ENCODE peak calls at places on chromosomes 11 and 22, in eight cellular contexts. R is hepatocyte; T is effector memory CD4-positive, alpha-beta T cell; X is PC-9; E is neural progenitor cell; U is SJSA1; F is uterus; V is upper lobe of right lung. O is an unnamed sample.
A peak's percentile ranks its signal among the peaks of the same experiment; 100 is the strongest.

GRCh38 chr11:79229047-79229446 is 211.8 kb downstream of the TENM4 start:
- DNase-seq in R (no peak), U (no peak), X (no peak), E (no peak), T (no peak), V (no peak), F (no peak), O (no peak)

GRCh38 chr11:68448604-68449011 is 11.9 kb upstream of the PPP6R3 start:
- DNase-seq in R (no peak), T (no peak), X (no peak), V (no peak), U (no peak), F (no peak), E (no peak), O (no peak)

GRCh38 chr11:123586568-123586967 is 67.9 kb downstream of the SCN3B start:
- DNase-seq in R (no peak), V (no peak), U (no peak), E (no peak), T (no peak), X (no peak), F (no peak), O (no peak)

GRCh38 chr11:110366234-110366633 is 63.5 kb upstream of the FDX1 start:
- DNase-seq in E (no peak), T (no peak), X (peak; percentile 74), F (no peak), U (peak; percentile 67), R (peak; percentile 43), V (peak; percentile 88), O (no peak)

GRCh38 chr22:20602589-20603164 is 95.3 kb downstream of the MED15 start:
- DNase-seq in E (no peak), F (no peak), U (no peak), R (no peak), V (no peak), X (no peak), T (no peak), O (no peak)

GRCh38 chr22:23657712-23658111 is 25.6 kb upstream of the DRICH1 start:
- DNase-seq in F (no peak), R (no peak), X (no peak), T (no peak), U (no peak), V (peak; percentile 1), E (no peak), O (no peak)

GRCh38 chr22:40345801-40346177 is 511 bp upstream of the ADSL start:
- DNase-seq in E (peak; percentile 53), T (peak; percentile 44), X (peak; percentile 31), F (no peak), R (peak; percentile 62), V (peak; percentile 72), U (no peak), O (peak; percentile 54)

GRCh38 chr11:7759010-7759409 is 37.7 kb downstream of the OR5P2 start:
- DNase-seq in U (no peak), R (no peak), F (no peak), T (no peak), V (no peak), E (no peak), X (no peak), O (no peak)

GRCh38 chr22:32535531-32536190 is 61.0 kb downstream of the FBXO7 start:
- DNase-seq in E (no peak), F (no peak), U (no peak), V (no peak), X (no peak), R (no peak), T (no peak), O (no peak)

GRCh38 chr22:41302016-41302767 is 867 bp downstream of the ZC3H7B start:
- DNase-seq in F (peak; percentile 26), V (peak; percentile 66), T (no peak), U (no peak), E (peak; percentile 73), R (peak; percentile 65), X (no peak), O (peak; percentile 36)

GRCh38 chr22:45105281-45105700 is 58.4 kb upstream of the NUP50 start:
- DNase-seq in T (no peak), X (peak; percentile 54), E (no peak), R (peak; percentile 65), U (peak; percentile 39), F (no peak), V (no peak), O (peak; percentile 79)

GRCh38 chr11:9601041-9601875 is 27.8 kb downstream of the WEE1 start:
- DNase-seq in V (no peak), T (peak; percentile 33), F (no peak), R (no peak), U (no peak), X (peak; percentile 53), E (no peak), O (no peak)

GRCh38 chr22:36577019-36577418 is 48.1 kb upstream of the EIF3D start:
- DNase-seq in F (no peak), R (no peak), T (no peak), U (peak; percentile 89), E (no peak), V (no peak), X (peak; percentile 66), O (peak; percentile 74)

GRCh38 chr11:12547953-12548650 is 126.1 kb upstream of the TEAD1 start:
- DNase-seq in F (no peak), R (peak; percentile 33), T (no peak), X (no peak), E (no peak), U (no peak), V (no peak), O (no peak)

GRCh38 chr11:19398273-19398672 is 157.5 kb upstream of the E2F8 start:
- DNase-seq in U (no peak), F (no peak), R (no peak), V (no peak), T (no peak), E (no peak), X (no peak), O (no peak)

GRCh38 chr11:10405858-10406592 is 49.0 kb upstream of the AMPD3 start:
- DNase-seq in F (peak; percentile 62), E (peak; percentile 88), X (peak; percentile 37), U (peak; percentile 64), T (peak; percentile 29), R (peak; percentile 91), V (no peak), O (peak; percentile 85)

GRCh38 chr11:2804189-2804588 is 81.4 kb downstream of the CDKN1C start:
- DNase-seq in V (peak; percentile 55), R (no peak), F (peak; percentile 7), X (no peak), T (no peak), E (no peak), U (no peak), O (no peak)

GRCh38 chr22:42273855-42274451 is 3.5 kb upstream of the TCF20 start:
- DNase-seq in T (no peak), E (peak; percentile 87), R (no peak), V (no peak), X (no peak), F (no peak), U (no peak), O (no peak)

GRCh38 chr11:1754376-1755150 is 4.2 kb upstream of the IFITM10 start:
- DNase-seq in X (no peak), V (peak; percentile 53), U (no peak), T (no peak), R (no peak), E (no peak), F (no peak), O (no peak)

GRCh38 chr11:1753426-1754305 is 3.3 kb upstream of the IFITM10 start:
- DNase-seq in U (no peak), F (no peak), R (no peak), T (no peak), V (peak; percentile 55), X (no peak), E (no peak), O (no peak)

GRCh38 chr11:1756024-1756561 is 5.7 kb upstream of the IFITM10 start:
- DNase-seq in X (no peak), E (no peak), T (no peak), U (no peak), R (no peak), V (peak; percentile 67), F (no peak), O (no peak)

GRCh38 chr11:1756791-1757771 is 6.6 kb downstream of the CTSD start:
- DNase-seq in X (no peak), R (no peak), F (no peak), U (no peak), T (no peak), E (no peak), V (peak; percentile 67), O (no peak)

DNA sequence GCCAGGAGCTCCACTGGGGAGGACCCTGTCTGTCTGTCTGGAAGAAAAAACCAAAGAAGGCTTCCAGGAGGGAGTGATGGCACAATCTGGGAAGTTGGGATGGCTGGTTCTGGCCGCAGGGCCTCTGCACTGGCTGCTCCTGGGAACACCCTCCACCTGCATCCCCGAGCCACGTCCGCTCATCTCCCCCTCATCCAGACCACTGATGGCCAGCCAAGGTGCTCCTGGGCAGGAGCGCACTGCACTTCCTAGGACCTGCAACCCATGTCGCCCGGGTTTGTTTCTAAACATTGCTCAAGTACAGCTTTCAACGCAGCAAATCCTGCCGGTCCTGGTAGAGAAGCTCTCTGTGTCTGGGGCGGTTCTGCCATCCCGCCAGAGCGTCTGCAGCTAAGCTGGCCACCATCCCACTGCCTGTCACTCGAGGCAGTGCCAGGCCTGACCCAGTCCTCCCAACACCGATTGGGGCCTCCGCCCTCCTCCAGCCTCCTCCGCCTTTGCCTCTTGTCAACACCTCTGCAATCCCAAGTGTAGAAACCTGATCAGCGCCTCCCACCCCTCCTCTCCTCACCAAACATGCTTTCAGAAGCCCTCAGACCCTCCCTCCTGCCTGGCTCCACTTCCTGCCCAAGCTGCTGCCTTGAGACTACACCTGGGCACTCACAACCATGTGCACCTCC is 5.1 kb upstream of the IFITM10 start:
- DNase-seq in X (no peak), T (no peak), E (no peak), R (no peak), F (no peak), U (no peak), V (peak; percentile 76), O (no peak)
- H3K27me3 ChIP-seq in X (no peaks in the 10 kb centered on the region), T (peaks cover 3% of the 10 kb centered on the region), E (peaks cover 2% of the 10 kb centered on the region), R (no peaks in the 10 kb centered on the region), F (no peaks in the 10 kb centered on the region), U (no peaks in the 10 kb centered on the region), V (no peaks in the 10 kb centered on the region), O (no peaks in the 10 kb centered on the region)

GRCh38 chr11:17721242-17721999 is 2.0 kb downstream of the MYOD1 start:
- DNase-seq in T (no peak), X (no peak), F (no peak), U (no peak), V (no peak), E (peak; percentile 57), R (no peak), O (no peak)
- H3K4me3 ChIP-seq in T (no peak overlapping the region), X (no peak overlapping the region), F (no peak overlapping the region), U (no peak overlapping the region), V (no peak overlapping the region), E (peak overlapping the region; percentile 42), R (no peak overlapping the region), O (no peak overlapping the region)

GRCh38 chr22:46871826-46872225 is 109.4 kb downstream of the TBC1D22A start:
- DNase-seq in R (no peak), X (no peak), T (no peak), E (no peak), U (no peak), F (no peak), V (no peak), O (no peak)
- H3K9me3 ChIP-seq in R (no peaks in the 10 kb centered on the region), X (no peaks in the 10 kb centered on the region), T (no peaks in the 10 kb centered on the region), E (peaks cover 10% of the 10 kb centered on the region), U (no peaks in the 10 kb centered on the region), F (no peaks in the 10 kb centered on the region), V (peaks cover 9% of the 10 kb centered on the region), O (peaks cover 30% of the 10 kb centered on the region)

DNA sequence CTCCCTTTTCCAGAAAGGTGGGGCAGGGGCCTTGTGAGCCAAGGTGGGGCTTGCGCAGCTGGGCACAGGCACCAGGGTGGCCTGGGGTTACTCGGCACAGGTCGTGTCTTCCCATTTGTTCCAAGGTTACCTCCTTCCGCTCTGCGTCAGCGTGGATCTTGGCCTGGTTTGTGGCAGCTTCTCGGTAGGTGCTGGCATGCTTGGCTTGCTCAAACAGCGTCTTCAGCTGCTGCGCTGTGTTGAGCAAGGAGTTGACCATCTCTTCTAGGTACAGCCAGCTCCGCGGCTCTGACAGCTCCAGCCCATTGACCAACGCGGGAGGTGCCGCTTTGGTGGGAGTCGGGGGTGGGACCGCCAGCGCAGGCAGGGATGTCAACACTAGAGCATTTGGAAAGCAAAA is 20.6 kb downstream of the DEAF1 start:
- DNase-seq in V (no peak), X (no peak), R (no peak), T (no peak), E (no peak), U (no peak), F (no peak), O (no peak)
- H3K27me3 ChIP-seq in V (no peaks in the 10 kb centered on the region), X (no peaks in the 10 kb centered on the region), R (no peaks in the 10 kb centered on the region), T (no peaks in the 10 kb centered on the region), E (no peaks in the 10 kb centered on the region), U (no peaks in the 10 kb centered on the region), F (no peaks in the 10 kb centered on the region), O (no peaks in the 10 kb centered on the region)

O was measured in MG63.